ENCODE peak calls at places on chromosomes 4 and X, in four cellular contexts. E, U, Z and C are unnamed samples.

GRCh38 chrX:85111347-85111746 is 107.7 kb downstream of the APOOL start:
- DNase-seq in Z (no peak), E (peak; percentile 31), U (no peak), C (no peak)

GRCh38 chrX:39491548-39492297 is 606.0 kb downstream of the BCOR start:
- DNase-seq in Z (no peak), U (no peak), E (no peak), C (no peak)

GRCh38 chr4:105978684-105979296 is 83.5 kb downstream of the NPNT start:
- DNase-seq in Z (no peak), E (peak; percentile 85), U (no peak), C (no peak)

GRCh38 chrX:68061206-68061535 is 372.1 kb downstream of the OPHN1 start:
- DNase-seq in Z (no peak), E (no peak), U (no peak), C (no peak)

GRCh38 chr4:13548059-13548983 is 4.0 kb upstream of the NKX3-2 start:
- DNase-seq in U (no peak), E (peak; percentile 39), Z (no peak), C (no peak)

GRCh38 chrX:1534321-1535168 is 2.4 kb downstream of the P2RY8 start:
- DNase-seq in Z (no peak), U (no peak), E (no peak), C (no peak)

GRCh38 chr4:45946699-45947098 is 177.2 kb downstream of the GABRG1 start:
- DNase-seq in E (no peak), U (no peak), Z (no peak), C (no peak)

GRCh38 chrX:142134533-142134932 is 70.6 kb downstream of the MAGEC2 start:
- DNase-seq in U (no peak), E (no peak), Z (no peak), C (no peak)

GRCh38 chr4:56475917-56476316 is 8.5 kb downstream of the SRP72 start:
- DNase-seq in U (no peak), Z (no peak), E (no peak), C (no peak)

GRCh38 chrX:19332983-19333382 is 10.7 kb upstream of the PDHA1 start:
- DNase-seq in U (no peak), Z (no peak), E (peak; percentile 10), C (no peak)

GRCh38 chr4:78653655-78654054 is 102.1 kb downstream of the ANXA3 start:
- DNase-seq in U (no peak), Z (no peak), E (peak; percentile 51), C (no peak)

GRCh38 chrX:16920116-16920515 is 26.3 kb upstream of the REPS2 start:
- DNase-seq in E (no peak), Z (no peak), U (no peak), C (no peak)
- H3K27me3 ChIP-seq in E (no peaks in the 10 kb centered on the region), Z (no peaks in the 10 kb centered on the region), U (no peaks in the 10 kb centered on the region), C (no peaks in the 10 kb centered on the region)

GRCh38 chrX:72062890-72063289 is 68.8 kb downstream of the RTL5 start:
- DNase-seq in Z (no peak), E (no peak), U (no peak), C (no peak)
- H3K27me3 ChIP-seq in Z (no peaks in the 10 kb centered on the region), E (no peaks in the 10 kb centered on the region), U (no peaks in the 10 kb centered on the region), C (no peaks in the 10 kb centered on the region)

GRCh38 chr4:48780867-48781219 is 764 bp upstream of the FRYL start:
- DNase-seq in Z (no peak), E (peak; percentile 70), U (no peak), C (no peak)

GRCh38 chr4:48785302-48785701 is 5.2 kb upstream of the FRYL start:
- DNase-seq in U (no peak), Z (no peak), E (no peak), C (no peak)

GRCh38 chr4:48779998-48780866 is at the start of gene FRYL:
- DNase-seq in Z (peak; percentile 100), U (peak; percentile 99), E (peak; percentile 100), C (peak; percentile 96)

GRCh38 chr4:48779095-48779997 is 733 bp downstream of the FRYL start:
- DNase-seq in U (no peak), E (peak; percentile 83), Z (peak; percentile 82), C (no peak)

GRCh38 chr4:48781968-48782367 is 1.9 kb upstream of the FRYL start:
- DNase-seq in U (no peak), Z (no peak), E (no peak), C (no peak)
- H3K27me3 ChIP-seq in U (no peaks in the 10 kb centered on the region), Z (no peaks in the 10 kb centered on the region), E (no peaks in the 10 kb centered on the region), C (no peaks in the 10 kb centered on the region)

GRCh38 chr4:575281-576141 is 584 bp downstream of the TMEM271 start:
- DNase-seq in Z (no peak), E (peak; percentile 74), U (peak; percentile 47), C (no peak)
- H3K27me3 ChIP-seq in Z (peaks cover 68% of the 10 kb centered on the region), E (peaks cover 55% of the 10 kb centered on the region), U (peaks cover 62% of the 10 kb centered on the region), C (no peaks in the 10 kb centered on the region)

GRCh38 chr4:8938623-8939022 is 67.0 kb upstream of the HMX1 start:
- DNase-seq in U (no peak), E (no peak), Z (no peak), C (no peak)
- H3K27me3 ChIP-seq in U (no peaks in the 10 kb centered on the region), E (no peaks in the 10 kb centered on the region), Z (peaks cover 12% of the 10 kb centered on the region), C (no peaks in the 10 kb centered on the region)

GRCh38 chr4:2387205-2387604 is 31.2 kb downstream of the ZFYVE28 start:
- DNase-seq in Z (no peak), U (no peak), E (no peak), C (no peak)
- H3K27me3 ChIP-seq in Z (no peaks in the 10 kb centered on the region), U (no peaks in the 10 kb centered on the region), E (no peaks in the 10 kb centered on the region), C (no peaks in the 10 kb centered on the region)

GRCh38 chr4:77240469-77241066 is 83.6 kb downstream of the CCNG2 start:
- DNase-seq in Z (peak; percentile 63), U (peak; percentile 65), E (peak; percentile 76), C (peak; percentile 18)

GRCh38 chr4:77232653-77233052 is 75.6 kb downstream of the CCNG2 start:
- DNase-seq in E (peak; percentile 48), Z (no peak), U (no peak), C (no peak)

GRCh38 chr4:77229433-77229832 is 72.4 kb downstream of the CCNG2 start:
- DNase-seq in E (no peak), U (no peak), Z (no peak), C (no peak)

GRCh38 chr4:77236806-77237205 is 79.8 kb downstream of the CCNG2 start:
- DNase-seq in U (no peak), E (no peak), Z (no peak), C (no peak)

DNA sequence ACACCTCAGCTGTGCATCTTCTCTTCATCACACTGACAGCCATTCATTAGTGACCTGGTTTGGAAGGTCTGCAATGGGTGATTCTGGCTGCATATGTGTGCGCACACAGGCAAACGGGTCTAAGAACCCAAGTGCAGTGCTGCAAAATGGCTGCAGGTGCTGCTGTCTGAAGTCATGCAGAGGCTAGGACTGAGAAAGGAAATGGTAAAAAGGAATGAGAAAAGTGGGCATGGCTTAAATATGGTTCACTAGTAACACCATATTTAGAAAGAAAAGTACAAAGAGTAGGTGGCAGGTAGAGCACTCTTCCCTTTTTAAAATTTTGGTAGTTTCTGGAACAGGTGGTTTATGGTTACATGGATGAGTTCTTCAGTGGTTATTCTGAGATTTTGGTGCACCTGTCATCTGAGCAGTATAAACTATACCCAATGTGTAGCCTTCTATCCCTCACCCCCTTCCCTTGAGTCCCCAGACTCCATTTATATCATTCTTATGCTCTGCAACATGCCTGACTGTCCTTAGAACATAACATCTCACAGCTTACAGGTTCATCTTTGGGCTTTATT is 78.4 kb downstream of the CCNG2 start:
- DNase-seq in Z (no peak), U (no peak), E (no peak), C (no peak)
- H3K27me3 ChIP-seq in Z (peaks cover 4% of the 10 kb centered on the region), U (no peaks in the 10 kb centered on the region), E (peaks cover 70% of the 10 kb centered on the region), C (no peaks in the 10 kb centered on the region)

GRCh38 chr4:8582941-8583654 is 2.9 kb downstream of the GPR78 start:
- DNase-seq in U (no peak), E (no peak), Z (no peak), C (no peak)
- H3K27me3 ChIP-seq in U (peaks cover 3% of the 10 kb centered on the region), E (peaks cover 36% of the 10 kb centered on the region), Z (peaks cover 66% of the 10 kb centered on the region), C (peaks cover 2% of the 10 kb centered on the region)

DNA sequence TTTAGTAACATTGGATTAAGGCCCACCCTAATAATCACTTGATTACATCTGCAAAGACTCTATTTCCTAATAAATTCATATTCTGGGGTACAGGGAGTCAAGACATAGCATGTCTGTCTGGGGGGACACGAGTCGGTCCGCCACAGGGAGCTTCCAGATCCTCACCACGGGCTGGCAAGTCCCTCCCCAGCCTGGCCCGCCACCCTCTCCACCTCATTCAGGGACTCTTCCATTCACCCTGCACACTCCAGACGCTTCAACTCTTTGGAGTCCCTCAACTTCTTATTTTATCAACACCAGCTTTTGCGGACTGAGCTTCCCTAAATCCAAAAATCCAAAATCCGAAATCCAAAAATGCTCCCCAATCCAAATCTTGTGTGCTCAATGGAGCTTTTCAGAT is 71.1 kb downstream of the DCTD start:
- DNase-seq in E (no peak), Z (no peak), U (no peak), C (no peak)
- H3K27me3 ChIP-seq in E (peaks cover 14% of the 10 kb centered on the region), Z (no peaks in the 10 kb centered on the region), U (no peaks in the 10 kb centered on the region), C (no peaks in the 10 kb centered on the region)